ENCODE peak calls at places on chromosomes 4 and X, in five cellular contexts. One of them, this sample, is unnamed.

GRCh38 chr4:1354136-1354982 is 7.4 kb downstream of the UVSSA start:
- DNase-seq in fibroblast of lung: no peak
- DNase-seq in GM12891: no peak
- DNase-seq in WTC11: peak; percentile 37
- DNase-seq in astrocyte: no peak
- DNase-seq in this sample: no peak

GRCh38 chr4:77699731-77700210 is 94.2 kb downstream of the CXCL13 start:
- DNase-seq in fibroblast of lung: peak; percentile 92
- DNase-seq in GM12891: no peak
- DNase-seq in astrocyte: peak; percentile 90
- DNase-seq in WTC11: peak; percentile 33
- DNase-seq in this sample: peak; percentile 54

GRCh38 chr4:7806080-7806630 is 133.5 kb downstream of the AFAP1 start:
- DNase-seq in WTC11: peak; percentile 41
- DNase-seq in fibroblast of lung: peak; percentile 79
- DNase-seq in GM12891: no peak
- DNase-seq in astrocyte: peak; percentile 70
- DNase-seq in this sample: no peak

GRCh38 chrX:96721398-96721797 is 36.8 kb downstream of the DIAPH2 start:
- DNase-seq in fibroblast of lung: no peak
- DNase-seq in GM12891: peak; percentile 1
- DNase-seq in WTC11: no peak
- DNase-seq in astrocyte: no peak
- DNase-seq in this sample: peak; percentile 0

GRCh38 chr4:154560824-154561231 is 2.0 kb upstream of the FGB start:
- DNase-seq in fibroblast of lung: peak; percentile 98
- DNase-seq in GM12891: no peak
- DNase-seq in astrocyte: peak; percentile 97
- DNase-seq in WTC11: no peak
- DNase-seq in this sample: peak; percentile 22

GRCh38 chr4:182653596-182653995 is 263.6 kb downstream of the DCTD start:
- DNase-seq in astrocyte: peak; percentile 74
- DNase-seq in fibroblast of lung: peak; percentile 85
- DNase-seq in GM12891: no peak
- DNase-seq in WTC11: no peak
- DNase-seq in this sample: peak; percentile 79

GRCh38 chrX:111270339-111270738 is at the start of gene CAPN6:
- DNase-seq in GM12891: no peak
- DNase-seq in fibroblast of lung: peak; percentile 13
- DNase-seq in WTC11: peak; percentile 37
- DNase-seq in astrocyte: peak; percentile 4
- DNase-seq in this sample: no peak

GRCh38 chrX:24266996-24267395 is 46.9 kb downstream of the SUPT20HL2 start:
- DNase-seq in astrocyte: peak; percentile 42
- DNase-seq in WTC11: no peak
- DNase-seq in GM12891: no peak
- DNase-seq in fibroblast of lung: peak; percentile 48
- DNase-seq in this sample: peak; percentile 49

GRCh38 chr4:109730294-109731051 is 603 bp upstream of the PLA2G12A start:
- DNase-seq in WTC11: peak; percentile 61
- DNase-seq in astrocyte: peak; percentile 40
- DNase-seq in GM12891: no peak
- DNase-seq in fibroblast of lung: peak; percentile 59
- DNase-seq in this sample: peak; percentile 67

GRCh38 chr4:3041192-3042142 is 32.9 kb downstream of the HTT-AS start:
- DNase-seq in fibroblast of lung: peak; percentile 47
- DNase-seq in astrocyte: peak; percentile 35
- DNase-seq in GM12891: no peak
- DNase-seq in WTC11: peak; percentile 37
- DNase-seq in this sample: peak; percentile 19

GRCh38 chrX:150880808-150881165 is 17.7 kb downstream of the CD99L2 start:
- DNase-seq in GM12891: no peak
- DNase-seq in astrocyte: no peak
- DNase-seq in WTC11: no peak
- DNase-seq in fibroblast of lung: no peak
- DNase-seq in this sample: no peak

GRCh38 chr4:26076896-26077295 is 162.9 kb downstream of the SMIM20 start:
- DNase-seq in WTC11: no peak
- DNase-seq in GM12891: no peak
- DNase-seq in fibroblast of lung: peak; percentile 37
- DNase-seq in astrocyte: no peak
- DNase-seq in this sample: peak; percentile 80

GRCh38 chr4:61202638-61203495 is 2.7 kb downstream of the ADGRL3 start:
- DNase-seq in fibroblast of lung: peak; percentile 11
- DNase-seq in astrocyte: no peak
- DNase-seq in GM12891: peak; percentile 4
- DNase-seq in WTC11: peak; percentile 31
- DNase-seq in this sample: no peak

GRCh38 chr4:37476256-37476655 is 209.9 kb downstream of the RELL1 start:
- DNase-seq in WTC11: no peak
- DNase-seq in GM12891: no peak
- DNase-seq in astrocyte: no peak
- DNase-seq in fibroblast of lung: no peak
- DNase-seq in this sample: no peak

GRCh38 chr4:10311939-10312338 is 145.3 kb downstream of the ZNF518B start:
- DNase-seq in astrocyte: no peak
- DNase-seq in GM12891: no peak
- DNase-seq in fibroblast of lung: no peak
- DNase-seq in WTC11: no peak
- DNase-seq in this sample: no peak

GRCh38 chr4:52979821-52980590 is 117.9 kb downstream of the RASL11B start:
- DNase-seq in fibroblast of lung: no peak
- DNase-seq in WTC11: no peak
- DNase-seq in GM12891: no peak
- DNase-seq in astrocyte: no peak
- DNase-seq in this sample: no peak

GRCh38 chr4:70654605-70655011 is 11.7 kb downstream of the JCHAIN start:
- DNase-seq in WTC11: no peak
- DNase-seq in GM12891: no peak
- DNase-seq in fibroblast of lung: peak; percentile 23
- DNase-seq in astrocyte: no peak
- DNase-seq in this sample: no peak

GRCh38 chr4:123055943-123056342 is 133.5 kb upstream of the NUDT6 start:
- DNase-seq in WTC11: no peak
- DNase-seq in astrocyte: peak; percentile 18
- DNase-seq in GM12891: no peak
- DNase-seq in fibroblast of lung: peak; percentile 32
- DNase-seq in this sample: peak; percentile 30

GRCh38 chrX:22300130-22300529 is 27.4 kb downstream of the CBLL2 start:
- DNase-seq in GM12891: no peak
- DNase-seq in WTC11: no peak
- DNase-seq in astrocyte: peak; percentile 68
- DNase-seq in fibroblast of lung: peak; percentile 72
- DNase-seq in this sample: peak; percentile 81

GRCh38 chrX:46791927-46792825 is 33.3 kb upstream of the SLC9A7 start:
- DNase-seq in GM12891: no peak
- DNase-seq in astrocyte: peak; percentile 95
- DNase-seq in WTC11: peak; percentile 16
- DNase-seq in fibroblast of lung: peak; percentile 97
- DNase-seq in this sample: peak; percentile 97

GRCh38 chr4:106676173-106676921 is 307.8 kb upstream of the GIMD1 start:
- DNase-seq in WTC11: no peak
- DNase-seq in astrocyte: peak; percentile 14
- DNase-seq in fibroblast of lung: no peak
- DNase-seq in GM12891: no peak
- DNase-seq in this sample: peak; percentile 46

GRCh38 chr4:168605411-168605810 is 108.6 kb downstream of the PALLD start:
- DNase-seq in astrocyte: peak; percentile 91
- DNase-seq in GM12891: no peak
- DNase-seq in fibroblast of lung: peak; percentile 93
- DNase-seq in WTC11: no peak
- DNase-seq in this sample: peak; percentile 81

GRCh38 chrX:1265061-1265460 is 3.6 kb upstream of the CSF2RA start:
- DNase-seq in fibroblast of lung: no peak
- DNase-seq in WTC11: no peak
- DNase-seq in GM12891: no peak
- DNase-seq in astrocyte: no peak
- DNase-seq in this sample: no peak

GRCh38 chrX:37757082-37757481 is 22.8 kb upstream of the CYBB start:
- DNase-seq in GM12891: no peak
- DNase-seq in WTC11: no peak
- DNase-seq in astrocyte: no peak
- DNase-seq in fibroblast of lung: no peak
- DNase-seq in this sample: no peak

GRCh38 chr4:8913121-8913857 is 41.6 kb upstream of the HMX1 start:
- DNase-seq in GM12891: no peak
- DNase-seq in astrocyte: no peak
- DNase-seq in fibroblast of lung: no peak
- DNase-seq in WTC11: no peak
- DNase-seq in this sample: no peak

GRCh38 chrX:133365886-133366611 is 49.2 kb downstream of the GPC4 start:
- DNase-seq in GM12891: no peak
- DNase-seq in fibroblast of lung: peak; percentile 82
- DNase-seq in astrocyte: peak; percentile 80
- DNase-seq in WTC11: no peak
- DNase-seq in this sample: peak; percentile 17

GRCh38 chrX:26922278-26922677 is 540.9 kb downstream of the PPP4R3C start:
- DNase-seq in WTC11: no peak
- DNase-seq in GM12891: no peak
- DNase-seq in fibroblast of lung: peak; percentile 41
- DNase-seq in astrocyte: peak; percentile 14
- DNase-seq in this sample: peak; percentile 2

GRCh38 chr4:187258651-187259401 is 535.2 kb upstream of the FAT1 start:
- DNase-seq in WTC11: no peak
- DNase-seq in GM12891: no peak
- DNase-seq in fibroblast of lung: no peak
- DNase-seq in astrocyte: no peak
- DNase-seq in this sample: no peak

GRCh38 chrX:107506596-107507031 is 57.2 kb downstream of the FRMPD3 start:
- DNase-seq in WTC11: peak; percentile 15
- DNase-seq in fibroblast of lung: no peak
- DNase-seq in astrocyte: no peak
- DNase-seq in GM12891: no peak
- DNase-seq in this sample: no peak

GRCh38 chr4:126572264-126572663 is 1060.5 kb upstream of the INTU start:
- DNase-seq in astrocyte: no peak
- DNase-seq in fibroblast of lung: no peak
- DNase-seq in GM12891: no peak
- DNase-seq in WTC11: no peak
- DNase-seq in this sample: no peak